ENCODE peak calls at places on chromosomes 6 and 20, in eight cellular contexts. One of them, this sample, is unnamed.

GRCh38 chr20:42915081-42915480 is 274.6 kb downstream of the PTPRT start:
- DNase-seq in Karpas-422: no peak
- DNase-seq in AG04450: no peak
- DNase-seq in fibroblast of the aortic adventitia: no peak
- DNase-seq in erythroblast: no peak
- DNase-seq in AG10803: no peak
- DNase-seq in effector CD4-positive, alpha-beta T cell: no peak
- DNase-seq in renal cortical epithelial cell: no peak
- DNase-seq in this sample: no peak

GRCh38 chr6:7523922-7524321 is 17.5 kb upstream of the DSP start:
- DNase-seq in Karpas-422: no peak
- DNase-seq in AG04450: no peak
- DNase-seq in fibroblast of the aortic adventitia: no peak
- DNase-seq in erythroblast: no peak
- DNase-seq in AG10803: no peak
- DNase-seq in effector CD4-positive, alpha-beta T cell: no peak
- DNase-seq in renal cortical epithelial cell: no peak
- DNase-seq in this sample: no peak

GRCh38 chr20:1813101-1813529 is 82.1 kb upstream of the SIRPA start:
- DNase-seq in Karpas-422: no peak
- DNase-seq in AG04450: peak; percentile 90
- DNase-seq in fibroblast of the aortic adventitia: peak; percentile 96
- DNase-seq in erythroblast: no peak
- DNase-seq in AG10803: peak; percentile 96
- DNase-seq in effector CD4-positive, alpha-beta T cell: no peak
- DNase-seq in renal cortical epithelial cell: peak; percentile 87
- DNase-seq in this sample: no peak

GRCh38 chr6:13355043-13355945 is 27.0 kb upstream of the TBC1D7 start:
- DNase-seq in Karpas-422: peak; percentile 71
- DNase-seq in AG04450: peak; percentile 95
- DNase-seq in fibroblast of the aortic adventitia: peak; percentile 98
- DNase-seq in erythroblast: peak; percentile 23
- DNase-seq in AG10803: peak; percentile 98
- DNase-seq in effector CD4-positive, alpha-beta T cell: no peak
- DNase-seq in renal cortical epithelial cell: peak; percentile 96
- DNase-seq in this sample: no peak

GRCh38 chr20:63155266-63156165 is 60.4 kb downstream of the YTHDF1 start:
- DNase-seq in Karpas-422: no peak
- DNase-seq in AG04450: no peak
- DNase-seq in fibroblast of the aortic adventitia: no peak
- DNase-seq in erythroblast: no peak
- DNase-seq in AG10803: no peak
- DNase-seq in effector CD4-positive, alpha-beta T cell: no peak
- DNase-seq in renal cortical epithelial cell: no peak
- DNase-seq in this sample: no peak

GRCh38 chr20:36541227-36542018 is at the start of gene MYL9:
- DNase-seq in Karpas-422: no peak
- DNase-seq in AG04450: peak; percentile 39
- DNase-seq in fibroblast of the aortic adventitia: peak; percentile 57
- DNase-seq in erythroblast: peak; percentile 32
- DNase-seq in AG10803: peak; percentile 81
- DNase-seq in effector CD4-positive, alpha-beta T cell: no peak
- DNase-seq in renal cortical epithelial cell: peak; percentile 16
- DNase-seq in this sample: no peak

GRCh38 chr6:136775548-136775947 is 16.7 kb downstream of the MAP3K5 start:
- DNase-seq in Karpas-422: no peak
- DNase-seq in AG04450: no peak
- DNase-seq in fibroblast of the aortic adventitia: no peak
- DNase-seq in erythroblast: no peak
- DNase-seq in AG10803: peak; percentile 89
- DNase-seq in effector CD4-positive, alpha-beta T cell: no peak
- DNase-seq in renal cortical epithelial cell: peak; percentile 60
- DNase-seq in this sample: no peak

GRCh38 chr6:55664581-55665223 is 85.7 kb upstream of the HMGCLL1 start:
- DNase-seq in Karpas-422: no peak
- DNase-seq in AG04450: no peak
- DNase-seq in fibroblast of the aortic adventitia: peak; percentile 54
- DNase-seq in erythroblast: no peak
- DNase-seq in AG10803: no peak
- DNase-seq in effector CD4-positive, alpha-beta T cell: no peak
- DNase-seq in renal cortical epithelial cell: no peak
- DNase-seq in this sample: no peak

GRCh38 chr6:152151930-152152329 is 344.4 kb downstream of the ESR1 start:
- DNase-seq in Karpas-422: no peak
- DNase-seq in AG04450: no peak
- DNase-seq in fibroblast of the aortic adventitia: no peak
- DNase-seq in erythroblast: peak; percentile 2
- DNase-seq in AG10803: peak; percentile 11
- DNase-seq in effector CD4-positive, alpha-beta T cell: no peak
- DNase-seq in renal cortical epithelial cell: no peak
- DNase-seq in this sample: no peak

GRCh38 chr6:33453361-33454008 is 891 bp upstream of the ZBTB9 start:
- DNase-seq in Karpas-422: peak; percentile 56
- DNase-seq in AG04450: no peak
- DNase-seq in fibroblast of the aortic adventitia: peak; percentile 14
- DNase-seq in erythroblast: peak; percentile 59
- DNase-seq in AG10803: no peak
- DNase-seq in effector CD4-positive, alpha-beta T cell: no peak
- DNase-seq in renal cortical epithelial cell: peak; percentile 13
- DNase-seq in this sample: no peak

GRCh38 chr20:51960004-51960403 is 157.7 kb upstream of the SALL4 start:
- DNase-seq in Karpas-422: no peak
- DNase-seq in AG04450: no peak
- DNase-seq in fibroblast of the aortic adventitia: no peak
- DNase-seq in erythroblast: no peak
- DNase-seq in AG10803: no peak
- DNase-seq in effector CD4-positive, alpha-beta T cell: no peak
- DNase-seq in renal cortical epithelial cell: no peak
- DNase-seq in this sample: no peak

GRCh38 chr6:63471654-63472053 is 100.6 kb upstream of the LOC128125822 start:
- DNase-seq in Karpas-422: no peak
- DNase-seq in AG04450: no peak
- DNase-seq in fibroblast of the aortic adventitia: no peak
- DNase-seq in erythroblast: no peak
- DNase-seq in AG10803: no peak
- DNase-seq in effector CD4-positive, alpha-beta T cell: no peak
- DNase-seq in renal cortical epithelial cell: no peak
- DNase-seq in this sample: no peak

GRCh38 chr20:38406476-38406875 is 28.7 kb downstream of the SNHG17 start:
- DNase-seq in Karpas-422: no peak
- DNase-seq in AG04450: no peak
- DNase-seq in fibroblast of the aortic adventitia: no peak
- DNase-seq in erythroblast: no peak
- DNase-seq in AG10803: no peak
- DNase-seq in effector CD4-positive, alpha-beta T cell: no peak
- DNase-seq in renal cortical epithelial cell: no peak
- DNase-seq in this sample: no peak

GRCh38 chr6:38443341-38443740 is 196.4 kb downstream of the BTBD9 start:
- DNase-seq in Karpas-422: no peak
- DNase-seq in AG04450: no peak
- DNase-seq in fibroblast of the aortic adventitia: peak; percentile 7
- DNase-seq in erythroblast: no peak
- DNase-seq in AG10803: peak; percentile 11
- DNase-seq in effector CD4-positive, alpha-beta T cell: no peak
- DNase-seq in renal cortical epithelial cell: no peak
- DNase-seq in this sample: no peak

GRCh38 chr20:39108746-39109145 is 146.6 kb downstream of the DHX35 start:
- DNase-seq in Karpas-422: no peak
- DNase-seq in AG04450: no peak
- DNase-seq in fibroblast of the aortic adventitia: peak; percentile 17
- DNase-seq in erythroblast: no peak
- DNase-seq in AG10803: peak; percentile 31
- DNase-seq in effector CD4-positive, alpha-beta T cell: no peak
- DNase-seq in renal cortical epithelial cell: peak; percentile 14
- DNase-seq in this sample: no peak

GRCh38 chr20:22768779-22769178 is 184.4 kb upstream of the FOXA2 start:
- DNase-seq in Karpas-422: no peak
- DNase-seq in AG04450: no peak
- DNase-seq in fibroblast of the aortic adventitia: no peak
- DNase-seq in erythroblast: no peak
- DNase-seq in AG10803: no peak
- DNase-seq in effector CD4-positive, alpha-beta T cell: no peak
- DNase-seq in renal cortical epithelial cell: peak; percentile 13
- DNase-seq in this sample: no peak

GRCh38 chr20:41175727-41176330 is 38.5 kb downstream of the PLCG1 start:
- DNase-seq in Karpas-422: no peak
- DNase-seq in AG04450: no peak
- DNase-seq in fibroblast of the aortic adventitia: no peak
- DNase-seq in erythroblast: no peak
- DNase-seq in AG10803: no peak
- DNase-seq in effector CD4-positive, alpha-beta T cell: no peak
- DNase-seq in renal cortical epithelial cell: no peak
- DNase-seq in this sample: no peak

GRCh38 chr6:169527306-169527705 is 174.5 kb downstream of the WDR27 start:
- DNase-seq in Karpas-422: no peak
- DNase-seq in AG04450: no peak
- DNase-seq in fibroblast of the aortic adventitia: peak; percentile 21
- DNase-seq in erythroblast: no peak
- DNase-seq in AG10803: peak; percentile 70
- DNase-seq in effector CD4-positive, alpha-beta T cell: no peak
- DNase-seq in renal cortical epithelial cell: peak; percentile 70
- DNase-seq in this sample: no peak

GRCh38 chr6:13813621-13814175 is 659 bp downstream of the MCUR1 start:
- DNase-seq in Karpas-422: no peak
- DNase-seq in AG04450: peak; percentile 15
- DNase-seq in fibroblast of the aortic adventitia: peak; percentile 57
- DNase-seq in erythroblast: peak; percentile 71
- DNase-seq in AG10803: peak; percentile 58
- DNase-seq in effector CD4-positive, alpha-beta T cell: peak; percentile 4
- DNase-seq in renal cortical epithelial cell: peak; percentile 52
- DNase-seq in this sample: peak; percentile 34

GRCh38 chr20:54708229-54708628 is 232.8 kb downstream of the DOK5 start:
- DNase-seq in Karpas-422: no peak
- DNase-seq in AG04450: no peak
- DNase-seq in fibroblast of the aortic adventitia: no peak
- DNase-seq in erythroblast: no peak
- DNase-seq in AG10803: no peak
- DNase-seq in effector CD4-positive, alpha-beta T cell: no peak
- DNase-seq in renal cortical epithelial cell: no peak
- DNase-seq in this sample: no peak

GRCh38 chr20:38150595-38151170 is 14.4 kb downstream of the TGM2 start:
- DNase-seq in Karpas-422: no peak
- DNase-seq in AG04450: no peak
- DNase-seq in fibroblast of the aortic adventitia: no peak
- DNase-seq in erythroblast: no peak
- DNase-seq in AG10803: no peak
- DNase-seq in effector CD4-positive, alpha-beta T cell: no peak
- DNase-seq in renal cortical epithelial cell: no peak
- DNase-seq in this sample: no peak

GRCh38 chr6:12545837-12546658 is 170.5 kb upstream of the PHACTR1 start:
- DNase-seq in Karpas-422: no peak
- DNase-seq in AG04450: peak; percentile 43
- DNase-seq in fibroblast of the aortic adventitia: peak; percentile 92
- DNase-seq in erythroblast: no peak
- DNase-seq in AG10803: peak; percentile 81
- DNase-seq in effector CD4-positive, alpha-beta T cell: no peak
- DNase-seq in renal cortical epithelial cell: peak; percentile 95
- DNase-seq in this sample: no peak

GRCh38 chr6:136511921-136512320 is 38.3 kb downstream of the MAP7 start:
- DNase-seq in Karpas-422: no peak
- DNase-seq in AG04450: no peak
- DNase-seq in fibroblast of the aortic adventitia: peak; percentile 12
- DNase-seq in erythroblast: no peak
- DNase-seq in AG10803: no peak
- DNase-seq in effector CD4-positive, alpha-beta T cell: no peak
- DNase-seq in renal cortical epithelial cell: no peak
- DNase-seq in this sample: no peak

GRCh38 chr6:34544776-34545471 is 11.2 kb downstream of the SPDEF start:
- DNase-seq in Karpas-422: no peak
- DNase-seq in AG04450: no peak
- DNase-seq in fibroblast of the aortic adventitia: no peak
- DNase-seq in erythroblast: peak; percentile 38
- DNase-seq in AG10803: no peak
- DNase-seq in effector CD4-positive, alpha-beta T cell: no peak
- DNase-seq in renal cortical epithelial cell: no peak
- DNase-seq in this sample: no peak

This sample was measured in DMS79 treated with DMSO at 0.1 percent for 48 hours.